ENCODE peak calls at places on chromosomes 2 and 18, in seven cellular contexts. V is sigmoid colon, W is lower lobe of right lung, U is Peyer's patch, C is prostate gland, K is heart right ventricle, Y is OCI-LY7. A is an unnamed sample.

GRCh38 chr2:220931491-220931890 is 640.6 kb downstream of the EPHA4 start:
- DNase-seq in V (no peak), W (no peak), U (no peak), C (no peak), K (no peak), Y (no peak), A (no peak)

GRCh38 chr2:201746551-201746950 is 34.2 kb downstream of the ALS2 start:
- DNase-seq in V (no peak), W (no peak), U (no peak), C (no peak), K (no peak), Y (no peak), A (no peak)

GRCh38 chr2:209965723-209966122 is 36.7 kb upstream of the RPE start:
- DNase-seq in V (no peak), W (no peak), U (no peak), C (no peak), K (no peak), Y (no peak), A (no peak)

GRCh38 chr2:22281033-22281432 is 1103.9 kb upstream of the KLHL29 start:
- DNase-seq in V (no peak), W (no peak), U (no peak), C (no peak), K (peak; percentile 33), Y (no peak), A (no peak)

GRCh38 chr18:864872-865273 is 39.8 kb upstream of the ADCYAP1 start:
- DNase-seq in V (peak; percentile 81), W (peak; percentile 64), U (peak; percentile 19), C (peak; percentile 58), K (peak; percentile 53), Y (peak; percentile 57), A (peak; percentile 63)

GRCh38 chr18:3478262-3478978 is 28.4 kb downstream of the TGIF1 start:
- DNase-seq in V (no peak), W (no peak), U (no peak), C (no peak), K (no peak), Y (no peak), A (no peak)

GRCh38 chr18:3305933-3306332 is 44.0 kb downstream of the MYL12B start:
- DNase-seq in V (no peak), W (no peak), U (no peak), C (peak; percentile 27), K (no peak), Y (no peak), A (no peak)

GRCh38 chr18:3321133-3321812 is 59.3 kb downstream of the MYL12B start:
- DNase-seq in V (no peak), W (no peak), U (no peak), C (no peak), K (no peak), Y (peak; percentile 48), A (no peak)

GRCh38 chr2:42421601-42422252 is 60.7 kb upstream of the COX7A2L start:
- DNase-seq in V (no peak), W (no peak), U (no peak), C (no peak), K (no peak), Y (no peak), A (no peak)

GRCh38 chr18:43129946-43130523 is 14.6 kb upstream of the RIT2 start:
- DNase-seq in V (no peak), W (no peak), U (no peak), C (no peak), K (no peak), Y (no peak), A (no peak)

GRCh38 chr2:108396845-108397244 is 19.1 kb downstream of the SULT1C4 start:
- DNase-seq in V (no peak), W (no peak), U (no peak), C (no peak), K (no peak), Y (peak; percentile 33), A (no peak)

GRCh38 chr2:200136655-200137054 is 169.8 kb upstream of the SPATS2L start:
- DNase-seq in V (no peak), W (no peak), U (no peak), C (no peak), K (no peak), Y (no peak), A (no peak)

GRCh38 chr18:5425721-5426120 is 118.1 kb downstream of the EPB41L3 start:
- DNase-seq in V (no peak), W (no peak), U (no peak), C (no peak), K (no peak), Y (no peak), A (no peak)

GRCh38 chr2:63740943-63741342 is 100.8 kb upstream of the UGP2 start:
- DNase-seq in V (no peak), W (no peak), U (no peak), C (no peak), K (no peak), Y (no peak), A (no peak)

GRCh38 chr2:25165992-25166618 is 2.3 kb downstream of the POMC start:
- DNase-seq in V (peak; percentile 37), W (no peak), U (peak; percentile 79), C (no peak), K (no peak), Y (peak; percentile 79), A (no peak)

GRCh38 chr2:24124003-24124585 is 825 bp downstream of the FAM228B start:
- DNase-seq in V (no peak), W (no peak), U (no peak), C (no peak), K (no peak), Y (no peak), A (no peak)

GRCh38 chr2:200761168-200761715 is 50.5 kb upstream of the BZW1 start:
- DNase-seq in V (no peak), W (no peak), U (no peak), C (no peak), K (no peak), Y (no peak), A (no peak)

GRCh38 chr2:156399224-156399949 is 36.8 kb upstream of the GPD2 start:
- DNase-seq in V (no peak), W (peak; percentile 55), U (no peak), C (peak; percentile 6), K (no peak), Y (no peak), A (peak; percentile 53)

GRCh38 chr2:190571666-190572065 is 37.1 kb upstream of the NEMP2 start:
- DNase-seq in V (no peak), W (no peak), U (no peak), C (no peak), K (no peak), Y (no peak), A (no peak)

GRCh38 chr18:58361212-58361611 is 267.7 kb downstream of the ALPK2 start:
- DNase-seq in V (no peak), W (no peak), U (no peak), C (no peak), K (no peak), Y (no peak), A (no peak)

GRCh38 chr18:13522861-13523660 is 203.3 kb downstream of the FAM210A start:
- DNase-seq in V (no peak), W (no peak), U (no peak), C (no peak), K (no peak), Y (no peak), A (no peak)

GRCh38 chr2:168466834-168467565 is 10.9 kb downstream of the CERS6 start:
- DNase-seq in V (no peak), W (no peak), U (no peak), C (no peak), K (no peak), Y (no peak), A (no peak)
- H3K4me3 ChIP-seq in V (no peak overlapping the region), W (no peak overlapping the region), U (no peak overlapping the region), C (no peak overlapping the region), K (peak overlapping the region; percentile 10), Y (no peak overlapping the region), A (no peak overlapping the region)

GRCh38 chr2:240988571-240989271 is 9.7 kb upstream of the SNED1 start:
- DNase-seq in V (peak; percentile 54), W (peak; percentile 38), U (no peak), C (no peak), K (no peak), Y (no peak), A (peak; percentile 30)

GRCh38 chr2:240990266-240990529 is 8.2 kb upstream of the SNED1 start:
- DNase-seq in V (no peak), W (no peak), U (no peak), C (no peak), K (no peak), Y (no peak), A (no peak)

GRCh38 chr2:240988146-240988545 is 10.3 kb upstream of the SNED1 start:
- DNase-seq in V (peak; percentile 57), W (no peak), U (no peak), C (no peak), K (no peak), Y (no peak), A (peak; percentile 21)

GRCh38 chr2:240990726-240991377 is 7.6 kb upstream of the SNED1 start:
- DNase-seq in V (peak; percentile 63), W (peak; percentile 47), U (no peak), C (no peak), K (no peak), Y (no peak), A (peak; percentile 71)

DNA sequence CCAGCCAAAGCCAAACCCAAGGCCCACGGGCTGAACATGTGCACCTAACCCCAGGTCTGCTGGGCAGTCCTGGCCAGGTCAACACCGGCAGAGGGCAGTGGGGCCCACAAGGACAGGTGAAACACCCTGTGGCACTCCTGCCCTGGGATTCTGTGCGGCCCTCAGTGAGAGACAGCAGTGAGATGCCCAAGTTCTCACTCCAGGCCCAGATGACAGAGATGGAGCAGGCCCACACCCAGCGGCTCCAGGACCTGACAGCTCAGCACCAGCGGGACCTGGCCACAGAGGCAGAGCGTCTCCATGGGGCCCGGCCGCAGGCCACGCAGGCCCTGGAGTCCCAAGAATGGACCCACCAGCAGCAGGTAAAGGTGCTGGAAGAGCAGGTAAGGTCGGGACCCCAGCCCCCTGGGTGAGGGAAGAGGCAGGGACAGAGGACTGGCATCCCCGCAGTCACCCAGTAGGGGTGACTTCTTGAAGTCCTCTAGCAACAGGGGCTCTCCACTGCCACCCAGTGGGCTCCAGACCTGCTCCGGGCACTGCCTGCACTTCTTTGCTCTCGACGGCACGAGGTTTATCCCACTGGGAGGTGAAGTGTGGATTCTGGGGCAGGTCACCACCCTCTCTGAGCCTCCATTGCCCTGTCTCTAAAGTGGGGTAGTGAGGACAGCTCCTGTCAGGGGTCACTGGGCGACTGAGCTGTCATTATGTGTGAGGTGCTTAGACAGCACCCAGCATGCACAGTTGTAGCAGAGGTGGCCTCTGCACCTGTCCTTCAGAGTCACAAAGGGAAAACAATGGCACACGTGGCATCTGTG is 8.8 kb upstream of the SNED1 start:
- DNase-seq in V (peak; percentile 62), W (peak; percentile 63), U (no peak), C (no peak), K (no peak), Y (peak; percentile 62), A (peak; percentile 47)
- TF ChIP-seq CTCF in V (no peak), W (peak; percentile 48), U (peak; percentile 25), C (peak; percentile 49), K (no peak), Y (peak; percentile 69), A (peak; percentile 35)

GRCh38 chr2:234423884-234424283 is 73.0 kb downstream of the ARL4C start:
- DNase-seq in V (no peak), W (no peak), U (no peak), C (no peak), K (no peak), Y (no peak), A (no peak)
- H3K4me1 ChIP-seq in V (peaks cover 4% of the 10 kb centered on the region), W (peaks cover 46% of the 10 kb centered on the region), U (peaks cover 16% of the 10 kb centered on the region), C (no peaks in the 10 kb centered on the region), K (no peaks in the 10 kb centered on the region), Y (peaks cover 79% of the 10 kb centered on the region), A (peaks cover 4% of the 10 kb centered on the region)

DNA sequence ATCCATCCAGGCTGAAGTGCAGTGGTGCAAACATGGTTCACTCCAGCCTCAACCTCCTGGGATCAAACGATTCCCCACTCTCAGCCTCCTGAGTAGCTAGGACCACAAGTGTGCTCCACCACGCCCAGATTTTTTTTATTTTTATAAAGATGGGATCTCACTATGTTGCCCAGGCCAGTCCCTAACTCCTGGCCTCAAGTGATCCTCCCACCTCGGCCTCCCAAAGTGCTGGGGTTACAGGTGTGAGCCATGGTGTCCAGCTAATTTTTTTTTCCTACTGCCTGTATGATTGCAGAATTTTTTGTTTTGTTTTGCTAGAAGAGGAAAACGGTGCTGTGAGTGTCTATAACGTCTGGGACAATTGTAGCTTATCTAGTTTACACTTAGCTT is 38.3 kb downstream of the ADI1 start:
- DNase-seq in V (no peak), W (no peak), U (no peak), C (no peak), K (no peak), Y (no peak), A (no peak)
- H3K4me3 ChIP-seq in V (no peak overlapping the region), W (no peak overlapping the region), U (no peak overlapping the region), C (no peak overlapping the region), K (no peak overlapping the region), Y (no peak overlapping the region), A (no peak overlapping the region)